ENCODE peak calls at places on chromosomes 11 and 22, in eight cellular contexts. M is H9, H is A549, G is PC-9, A is uterus, N is tibial artery, D is HCT116, Y is SJSA1. F is an unnamed sample.

GRCh38 chr11:64121637-64122410 is 44.1 kb downstream of the MACROD1 start:
- DNase-seq in M (no peak), H (no peak), G (no peak), A (no peak), N (no peak), D (no peak), Y (no peak), F (no peak)

GRCh38 chr22:39699631-39700348 is 129.2 kb downstream of the CACNA1I start:
- DNase-seq in M (no peak), H (no peak), G (no peak), A (no peak), N (no peak), D (no peak), Y (no peak), F (no peak)

GRCh38 chr11:100404907-100405306 is 282.2 kb upstream of the ARHGAP42 start:
- DNase-seq in M (peak; percentile 45), H (no peak), G (no peak), A (no peak), N (no peak), D (no peak), Y (no peak), F (no peak)

GRCh38 chr11:117230286-117230961 is 1.4 kb downstream of the PCSK7 start:
- DNase-seq in M (no peak), H (no peak), G (no peak), A (no peak), N (no peak), D (no peak), Y (no peak), F (peak; percentile 51)

GRCh38 chr22:18063311-18063710 is 14.5 kb upstream of the PEX26 start:
- DNase-seq in M (no peak), H (no peak), G (peak; percentile 12), A (no peak), N (no peak), D (no peak), Y (no peak), F (no peak)

GRCh38 chr11:1444321-1444720 is 42.3 kb downstream of the MOB2 start:
- DNase-seq in M (no peak), H (no peak), G (no peak), A (no peak), N (no peak), D (no peak), Y (no peak), F (no peak)

GRCh38 chr11:1373536-1374214 is 16.1 kb upstream of the BRSK2 start:
- DNase-seq in M (no peak), H (no peak), G (no peak), A (no peak), N (no peak), D (no peak), Y (peak; percentile 57), F (no peak)

GRCh38 chr11:121416909-121417567 is 35.1 kb upstream of the SORL1 start:
- DNase-seq in M (no peak), H (no peak), G (peak; percentile 35), A (peak; percentile 66), N (peak; percentile 94), D (no peak), Y (no peak), F (peak; percentile 94)

GRCh38 chr11:8759634-8760033 is 77.0 kb downstream of the RPL27A start:
- DNase-seq in M (no peak), H (no peak), G (no peak), A (peak; percentile 60), N (peak; percentile 71), D (no peak), Y (no peak), F (no peak)

GRCh38 chr11:60972182-60973030 is 926 bp downstream of the CD6 start:
- DNase-seq in M (no peak), H (no peak), G (no peak), A (no peak), N (no peak), D (no peak), Y (no peak), F (peak; percentile 51)

GRCh38 chr11:60970369-60970774 is 1.1 kb upstream of the CD6 start:
- DNase-seq in M (peak; percentile 69), H (peak; percentile 49), G (peak; percentile 69), A (no peak), N (no peak), D (peak; percentile 16), Y (peak; percentile 66), F (peak; percentile 66)

GRCh38 chr11:60973699-60974098 is 2.2 kb downstream of the CD6 start:
- DNase-seq in M (no peak), H (no peak), G (no peak), A (no peak), N (no peak), D (no peak), Y (no peak), F (no peak)

GRCh38 chr11:60970890-60971289 is 590 bp upstream of the CD6 start:
- DNase-seq in M (no peak), H (no peak), G (no peak), A (no peak), N (no peak), D (no peak), Y (no peak), F (peak; percentile 21)

GRCh38 chr11:60971520-60971919 is at the start of gene CD6:
- DNase-seq in M (no peak), H (no peak), G (no peak), A (no peak), N (no peak), D (no peak), Y (no peak), F (peak; percentile 43)
- H3K27ac ChIP-seq in M (no peak within 1 kb of the TSS), H (no peak within 1 kb of the TSS), G (no peak within 1 kb of the TSS), A (no peak within 1 kb of the TSS), N (no peak within 1 kb of the TSS), D (no peak within 1 kb of the TSS), Y (no peak within 1 kb of the TSS), F (no peak within 1 kb of the TSS)

GRCh38 chr22:36466258-36466657 is 15.2 kb downstream of the TXN2 start:
- DNase-seq in M (no peak), H (no peak), G (no peak), A (no peak), N (no peak), D (no peak), Y (no peak), F (no peak)
- H3K4me1 ChIP-seq in M (peaks cover 2% of the 10 kb centered on the region), H (peaks cover 86% of the 10 kb centered on the region), G (peaks cover 92% of the 10 kb centered on the region), A (peaks cover 9% of the 10 kb centered on the region), N (peaks cover 91% of the 10 kb centered on the region), D (peaks cover 84% of the 10 kb centered on the region), Y (peaks cover 85% of the 10 kb centered on the region), F (no peaks in the 10 kb centered on the region)

GRCh38 chr22:35551549-35552177 is 11.0 kb downstream of the RASD2 start:
- DNase-seq in M (no peak), H (no peak), G (no peak), A (no peak), N (no peak), D (no peak), Y (no peak), F (no peak)

GRCh38 chr22:35546886-35547285 is 6.3 kb downstream of the RASD2 start:
- DNase-seq in M (no peak), H (no peak), G (no peak), A (no peak), N (no peak), D (no peak), Y (no peak), F (no peak)

GRCh38 chr22:35547993-35548761 is 7.5 kb downstream of the RASD2 start:
- DNase-seq in M (peak; percentile 80), H (no peak), G (no peak), A (no peak), N (no peak), D (no peak), Y (no peak), F (no peak)

GRCh38 chr22:35549338-35549737 is 8.7 kb downstream of the RASD2 start:
- DNase-seq in M (no peak), H (no peak), G (no peak), A (no peak), N (no peak), D (no peak), Y (no peak), F (no peak)

DNA sequence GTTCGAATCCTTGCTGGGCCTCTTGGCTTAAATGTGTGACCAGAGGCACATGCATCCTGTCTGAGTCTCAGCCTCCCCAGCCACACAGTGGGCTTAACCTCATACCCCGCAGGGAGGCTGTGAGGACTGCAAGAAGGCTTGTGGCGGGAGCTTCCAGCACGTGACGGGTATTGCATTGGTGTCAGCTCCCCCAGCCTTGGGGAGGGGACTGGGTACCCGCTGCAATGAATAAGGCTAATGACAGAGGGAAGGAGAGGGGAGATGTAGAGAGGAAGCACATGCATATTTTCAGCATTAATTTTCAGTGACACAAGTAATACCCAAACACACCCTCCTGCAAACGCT is 8.1 kb downstream of the RASD2 start:
- DNase-seq in M (no peak), H (no peak), G (no peak), A (no peak), N (no peak), D (no peak), Y (no peak), F (no peak)
- H3K27ac ChIP-seq in M (no peak overlapping the region), H (no peak overlapping the region), G (no peak overlapping the region), A (no peak overlapping the region), N (no peak overlapping the region), D (no peak overlapping the region), Y (no peak overlapping the region), F (no peak overlapping the region)

GRCh38 chr11:12721816-12722604 is 47.8 kb downstream of the TEAD1 start:
- DNase-seq in M (no peak), H (no peak), G (no peak), A (no peak), N (no peak), D (no peak), Y (no peak), F (no peak)
- H3K4me1 ChIP-seq in M (peaks cover 36% of the 10 kb centered on the region), H (peaks cover 99% of the 10 kb centered on the region), G (peaks cover 70% of the 10 kb centered on the region), A (peaks cover 4% of the 10 kb centered on the region), N (no peaks in the 10 kb centered on the region), D (peaks cover 99% of the 10 kb centered on the region), Y (peaks cover 45% of the 10 kb centered on the region), F (no peaks in the 10 kb centered on the region)

DNA sequence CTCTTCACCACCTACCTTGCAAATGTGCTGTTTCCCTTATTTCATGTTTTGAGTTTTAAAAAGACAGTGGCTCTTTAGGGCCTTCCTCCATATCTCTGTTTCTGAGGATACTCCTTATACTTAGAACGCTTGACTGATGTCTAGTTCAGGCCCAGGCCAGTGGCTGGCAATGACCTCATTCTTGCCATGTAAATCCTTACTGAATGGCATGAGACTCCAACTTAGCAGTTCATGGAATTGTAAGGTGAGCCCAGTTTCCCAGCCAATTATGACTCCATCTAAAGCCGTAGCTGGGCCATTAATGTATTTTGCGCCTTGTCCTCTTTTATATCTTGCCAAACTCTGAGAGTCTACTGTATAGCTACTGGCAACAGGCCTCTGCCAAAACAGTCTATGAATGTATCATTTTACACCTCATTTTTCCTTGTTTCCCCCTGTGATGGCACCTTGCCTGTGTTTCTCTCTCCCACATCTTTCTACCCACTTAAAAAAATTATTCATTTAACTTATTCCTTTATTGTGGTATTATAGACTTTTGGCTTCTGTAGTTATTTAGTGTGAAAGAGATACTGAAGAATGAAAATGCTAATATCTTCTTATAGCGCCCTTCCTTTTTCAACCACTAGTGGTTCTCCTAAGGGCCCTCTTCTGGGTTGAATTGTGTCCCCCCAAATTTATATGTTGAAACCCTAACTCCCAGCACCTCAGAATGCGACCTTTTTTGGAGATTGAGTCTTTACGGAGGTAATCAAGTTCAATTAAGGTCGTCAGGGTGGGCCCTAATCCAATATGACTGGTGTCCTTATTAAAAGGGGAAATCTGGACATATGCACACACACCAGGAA is 67.4 kb downstream of the ZNRF3 start:
- DNase-seq in M (no peak), H (no peak), G (no peak), A (no peak), N (no peak), D (no peak), Y (no peak), F (no peak)
- H3K27ac ChIP-seq in M (no peak overlapping the region), H (peak overlapping the region; percentile 86), G (no peak overlapping the region), A (no peak overlapping the region), N (peak overlapping the region; percentile 45), D (no peak overlapping the region), Y (no peak overlapping the region), F (no peak overlapping the region)

GRCh38 chr22:37190262-37190780 is 2.3 kb upstream of the C1QTNF6 start:
- DNase-seq in M (no peak), H (no peak), G (peak; percentile 58), A (no peak), N (no peak), D (no peak), Y (no peak), F (no peak)
- H3K4me1 ChIP-seq in M (peaks cover 5% of the 10 kb centered on the region), H (peaks cover 92% of the 10 kb centered on the region), G (peaks cover 86% of the 10 kb centered on the region), A (peaks cover 25% of the 10 kb centered on the region), N (peaks cover 6% of the 10 kb centered on the region), D (peaks cover 94% of the 10 kb centered on the region), Y (peaks cover 33% of the 10 kb centered on the region), F (no peaks in the 10 kb centered on the region)